ENCODE peak calls at places on chromosomes 11 and 22, in six cellular contexts. H, B, Q, G, S and E are unnamed samples.
A peak's percentile ranks its signal among the peaks of the same experiment; 100 is the strongest.

GRCh38 chr11:108973402-108974119 is 308.7 kb downstream of the DDX10 start:
- DNase-seq in H (no peak), B (peak; percentile 85), Q (no peak), G (no peak), S (no peak), E (no peak)

GRCh38 chr11:98572941-98573340 is 447.8 kb upstream of the CNTN5 start:
- DNase-seq in H (no peak), B (no peak), Q (no peak), G (no peak), S (no peak), E (no peak)

GRCh38 chr22:25485626-25486545 is 78.6 kb upstream of the GRK3 start:
- DNase-seq in H (no peak), B (no peak), Q (no peak), G (no peak), S (no peak), E (no peak)

GRCh38 chr11:108117746-108118371 is 3.5 kb upstream of the ACAT1 start:
- DNase-seq in H (peak; percentile 74), B (peak; percentile 41), Q (no peak), G (no peak), S (no peak), E (no peak)

GRCh38 chr11:96111308-96111707 is 187.4 kb upstream of the MTMR2 start:
- DNase-seq in H (no peak), B (no peak), Q (no peak), G (no peak), S (no peak), E (no peak)

GRCh38 chr11:69091638-69092165 is 43.0 kb downstream of the TPCN2 start:
- DNase-seq in H (no peak), B (no peak), Q (no peak), G (no peak), S (no peak), E (no peak)

GRCh38 chr11:2385156-2386151 is 8.3 kb downstream of the CD81 start:
- DNase-seq in H (peak; percentile 91), B (no peak), Q (no peak), G (no peak), S (peak; percentile 30), E (no peak)

GRCh38 chr11:73344191-73344607 is 32.0 kb upstream of the RELT start:
- DNase-seq in H (no peak), B (no peak), Q (no peak), G (no peak), S (no peak), E (no peak)

GRCh38 chr11:86941077-86941870 is 13.9 kb downstream of the FZD4 start:
- DNase-seq in H (no peak), B (no peak), Q (no peak), G (no peak), S (no peak), E (no peak)

GRCh38 chr11:127653071-127653470 is 652.5 kb upstream of the KIRREL3 start:
- DNase-seq in H (no peak), B (no peak), Q (no peak), G (no peak), S (no peak), E (no peak)

GRCh38 chr11:14148653-14149273 is 186.2 kb downstream of the SPON1 start:
- DNase-seq in H (peak; percentile 76), B (peak; percentile 6), Q (no peak), G (no peak), S (no peak), E (no peak)

GRCh38 chr11:74701351-74701750 is 29.9 kb downstream of the CHRDL2 start:
- DNase-seq in H (peak; percentile 8), B (no peak), Q (no peak), G (no peak), S (no peak), E (no peak)

GRCh38 chr11:126968915-126969314 is 31.7 kb downstream of the KIRREL3 start:
- DNase-seq in H (no peak), B (no peak), Q (no peak), G (no peak), S (no peak), E (no peak)

GRCh38 chr11:6737872-6738466 is 33.8 kb downstream of the OR2AG2 start:
- DNase-seq in H (peak; percentile 80), B (peak; percentile 6), Q (no peak), G (no peak), S (peak; percentile 65), E (peak; percentile 33)

GRCh38 chr11:67634366-67635230 is 4.9 kb upstream of the NUDT8 start:
- DNase-seq in H (no peak), B (no peak), Q (no peak), G (peak; percentile 57), S (no peak), E (no peak)

GRCh38 chr22:26322179-26322905 is 106.7 kb upstream of the ASPHD2 start:
- DNase-seq in H (no peak), B (peak; percentile 93), Q (no peak), G (no peak), S (no peak), E (no peak)

GRCh38 chr11:43810929-43811596 is 69.6 kb upstream of the ALKBH3 start:
- DNase-seq in H (no peak), B (no peak), Q (no peak), G (no peak), S (no peak), E (no peak)

GRCh38 chr11:18352581-18352980 is 30.2 kb downstream of the GTF2H1 start:
- DNase-seq in H (no peak), B (no peak), Q (no peak), G (no peak), S (no peak), E (no peak)

GRCh38 chr11:78787696-78788095 is 213.0 kb upstream of the NARS2 start:
- DNase-seq in H (no peak), B (no peak), Q (no peak), G (no peak), S (no peak), E (no peak)

GRCh38 chr11:76626921-76627391 is 43.6 kb downstream of the LRRC32 start:
- DNase-seq in H (peak; percentile 84), B (peak; percentile 87), Q (no peak), G (no peak), S (peak; percentile 30), E (peak; percentile 9)

GRCh38 chr11:35905901-35906661 is 37.8 kb upstream of the LDLRAD3 start:
- DNase-seq in H (no peak), B (no peak), Q (no peak), G (no peak), S (no peak), E (no peak)

GRCh38 chr11:73931039-73931645 is 19.7 kb upstream of the DNAJB13 start:
- DNase-seq in H (peak; percentile 74), B (peak; percentile 65), Q (peak; percentile 72), G (no peak), S (no peak), E (no peak)

GRCh38 chr22:40377931-40378330 is 7.5 kb downstream of the SGSM3 start:
- DNase-seq in H (no peak), B (no peak), Q (no peak), G (no peak), S (no peak), E (no peak)

GRCh38 chr11:10581481-10582019 is 13.1 kb upstream of the LYVE1 start:
- DNase-seq in H (no peak), B (no peak), Q (no peak), G (no peak), S (no peak), E (no peak)

GRCh38 chr22:28024422-28024888 is 105.4 kb upstream of the PITPNB start:
- DNase-seq in H (no peak), B (no peak), Q (no peak), G (peak; percentile 29), S (no peak), E (no peak)

GRCh38 chr22:29071261-29072045 is 1.4 kb upstream of the KREMEN1 start:
- DNase-seq in H (no peak), B (peak; percentile 20), Q (peak; percentile 56), G (peak; percentile 83), S (peak; percentile 27), E (no peak)

GRCh38 chr22:23213031-23213555 is 32.8 kb downstream of the BCR start:
- DNase-seq in H (no peak), B (no peak), Q (no peak), G (no peak), S (no peak), E (no peak)

GRCh38 chr11:12242071-12242672 is 131.8 kb downstream of the MICAL2 start:
- DNase-seq in H (no peak), B (no peak), Q (no peak), G (no peak), S (peak; percentile 44), E (no peak)

GRCh38 chr11:13726456-13726855 is 58.0 kb downstream of the FAR1 start:
- DNase-seq in H (no peak), B (no peak), Q (no peak), G (no peak), S (no peak), E (no peak)

GRCh38 chr11:94876645-94877445 is 96.5 kb downstream of the CWC15 start:
- DNase-seq in H (no peak), B (peak; percentile 96), Q (no peak), G (peak; percentile 76), S (peak; percentile 42), E (no peak)

GRCh38 chr11:123161386-123161785 is 33.7 kb downstream of the CLMP start:
- DNase-seq in H (no peak), B (no peak), Q (no peak), G (no peak), S (no peak), E (no peak)

GRCh38 chr11:101444164-101444563 is 139.6 kb downstream of the TRPC6 start:
- DNase-seq in H (no peak), B (no peak), Q (no peak), G (no peak), S (no peak), E (no peak)
- H3K9me3 ChIP-seq in H (no peaks in the 10 kb centered on the region), B (no peaks in the 10 kb centered on the region), Q (peaks cover 1% of the 10 kb centered on the region), G (no peaks in the 10 kb centered on the region), S (no peaks in the 10 kb centered on the region), E (no peaks in the 10 kb centered on the region)

GRCh38 chr22:42856865-42857704 is at the start of gene ARFGAP3:
- DNase-seq in H (peak; percentile 92), B (peak; percentile 76), Q (peak; percentile 93), G (peak; percentile 98), S (peak; percentile 89), E (peak; percentile 90)
- H3K4me3 ChIP-seq in H (peak within 1 kb of the TSS; percentile 74), B (peak within 1 kb of the TSS; percentile 88), Q (peak within 1 kb of the TSS; percentile 62), G (peak within 1 kb of the TSS; percentile 82), S (peak within 1 kb of the TSS; percentile 85), E (peak within 1 kb of the TSS; percentile 79)

DNA sequence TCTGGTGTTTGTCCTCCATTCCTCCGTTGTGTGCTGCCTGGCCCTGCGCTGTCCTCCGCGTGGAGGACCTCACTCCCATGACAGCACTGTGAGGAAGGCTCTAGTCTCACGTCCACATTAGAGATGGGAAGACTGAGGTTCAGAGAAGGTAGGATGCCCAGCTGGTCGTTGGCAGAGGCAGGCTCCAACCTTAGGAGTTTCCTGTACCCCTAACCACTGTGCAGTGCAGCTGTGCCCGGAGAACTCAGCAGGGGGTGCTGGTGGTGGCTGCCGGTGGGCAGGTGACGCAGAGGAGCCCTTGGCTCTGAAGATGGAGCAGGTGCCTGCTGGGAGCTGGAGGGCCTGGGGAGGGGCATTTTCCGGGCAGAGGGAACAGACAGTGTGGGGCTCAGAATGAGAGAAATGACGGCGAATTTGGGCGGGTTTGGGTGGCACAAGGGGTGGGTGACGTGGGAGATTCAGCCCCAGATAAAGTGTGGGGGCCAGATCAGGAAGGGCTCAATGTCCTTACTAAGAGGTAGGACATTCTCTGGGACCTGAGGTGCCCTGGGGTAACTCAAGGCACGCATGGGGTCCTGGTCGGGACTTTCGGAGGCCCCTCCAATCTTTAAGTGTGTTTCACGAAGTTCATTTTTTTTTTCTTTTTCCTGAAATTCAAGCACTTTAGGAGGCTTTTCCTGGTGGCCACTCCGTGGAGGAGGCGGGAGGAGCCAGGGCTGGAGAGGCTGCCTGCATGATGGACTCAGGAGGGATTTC is 535.0 kb downstream of the TBC1D22A start:
- DNase-seq in H (no peak), B (no peak), Q (no peak), G (no peak), S (no peak), E (no peak)
- H3K9me3 ChIP-seq in H (no peaks in the 10 kb centered on the region), B (no peaks in the 10 kb centered on the region), Q (peaks cover 74% of the 10 kb centered on the region), G (no peaks in the 10 kb centered on the region), S (no peaks in the 10 kb centered on the region), E (no peaks in the 10 kb centered on the region)

GRCh38 chr11:61835663-61836024 is 7.5 kb downstream of the FADS2 start:
- DNase-seq in H (no peak), B (no peak), Q (no peak), G (no peak), S (no peak), E (no peak)
- H3K4me3 ChIP-seq in H (no peak overlapping the region), B (no peak overlapping the region), Q (no peak overlapping the region), G (no peak overlapping the region), S (no peak overlapping the region), E (no peak overlapping the region)